ENCODE peak calls at places on chromosome 18, in six cellular contexts. One of them, this sample, is unnamed.
A peak's percentile ranks its signal among the peaks of the same experiment; 100 is the strongest.

GRCh38 chr18:76621184-76621583 is 126.1 kb upstream of the ZNF516 start:
- DNase-seq in B cell: no peak
- DNase-seq in endothelial cell: no peak
- DNase-seq in H1: no peak
- DNase-seq in brain microvascular endothelial cell: no peak
- DNase-seq in epithelial cell of esophagus: peak; percentile 53
- DNase-seq in this sample: no peak

GRCh38 chr18:79617521-79618500 is 61.8 kb upstream of the CTDP1 start:
- DNase-seq in endothelial cell: peak; percentile 9
- DNase-seq in epithelial cell of esophagus: no peak
- DNase-seq in brain microvascular endothelial cell: no peak
- DNase-seq in H1: no peak
- DNase-seq in B cell: no peak
- DNase-seq in this sample: no peak

GRCh38 chr18:36613069-36613468 is 215.7 kb downstream of the TPGS2 start:
- DNase-seq in endothelial cell: no peak
- DNase-seq in epithelial cell of esophagus: no peak
- DNase-seq in B cell: no peak
- DNase-seq in H1: no peak
- DNase-seq in brain microvascular endothelial cell: no peak
- DNase-seq in this sample: no peak

GRCh38 chr18:36974686-36975085 is 145.8 kb downstream of the KIAA1328 start:
- DNase-seq in brain microvascular endothelial cell: no peak
- DNase-seq in B cell: no peak
- DNase-seq in epithelial cell of esophagus: no peak
- DNase-seq in H1: no peak
- DNase-seq in endothelial cell: no peak
- DNase-seq in this sample: no peak

GRCh38 chr18:11518788-11519685 is 90.4 kb upstream of the SLC35G4 start:
- DNase-seq in B cell: no peak
- DNase-seq in endothelial cell: peak; percentile 72
- DNase-seq in brain microvascular endothelial cell: peak; percentile 47
- DNase-seq in H1: peak; percentile 38
- DNase-seq in epithelial cell of esophagus: peak; percentile 44
- DNase-seq in this sample: peak; percentile 67

GRCh38 chr18:13372405-13372995 is 153.9 kb downstream of the LDLRAD4 start:
- DNase-seq in epithelial cell of esophagus: no peak
- DNase-seq in B cell: no peak
- DNase-seq in brain microvascular endothelial cell: no peak
- DNase-seq in endothelial cell: no peak
- DNase-seq in H1: no peak
- DNase-seq in this sample: no peak

GRCh38 chr18:79577451-79578395 is 101.9 kb upstream of the CTDP1 start:
- DNase-seq in brain microvascular endothelial cell: peak; percentile 31
- DNase-seq in endothelial cell: no peak
- DNase-seq in B cell: peak; percentile 24
- DNase-seq in H1: no peak
- DNase-seq in epithelial cell of esophagus: no peak
- DNase-seq in this sample: no peak

GRCh38 chr18:76605341-76605929 is 110.4 kb upstream of the ZNF516 start:
- DNase-seq in B cell: no peak
- DNase-seq in endothelial cell: no peak
- DNase-seq in epithelial cell of esophagus: no peak
- DNase-seq in brain microvascular endothelial cell: no peak
- DNase-seq in H1: no peak
- DNase-seq in this sample: no peak

GRCh38 chr18:36455931-36456330 is 158.4 kb downstream of the FHOD3 start:
- DNase-seq in endothelial cell: no peak
- DNase-seq in epithelial cell of esophagus: no peak
- DNase-seq in H1: no peak
- DNase-seq in B cell: no peak
- DNase-seq in brain microvascular endothelial cell: no peak
- DNase-seq in this sample: no peak

GRCh38 chr18:28961669-28962228 is 784.8 kb upstream of the CDH2 start:
- DNase-seq in endothelial cell: peak; percentile 47
- DNase-seq in B cell: no peak
- DNase-seq in epithelial cell of esophagus: peak; percentile 61
- DNase-seq in H1: peak; percentile 21
- DNase-seq in brain microvascular endothelial cell: peak; percentile 5
- DNase-seq in this sample: peak; percentile 62

GRCh38 chr18:36477776-36478175 is 180.3 kb downstream of the FHOD3 start:
- DNase-seq in B cell: no peak
- DNase-seq in H1: no peak
- DNase-seq in brain microvascular endothelial cell: no peak
- DNase-seq in epithelial cell of esophagus: no peak
- DNase-seq in endothelial cell: no peak
- DNase-seq in this sample: no peak

GRCh38 chr18:24778810-24779418 is 318.5 kb downstream of the HRH4 start:
- DNase-seq in B cell: no peak
- DNase-seq in brain microvascular endothelial cell: no peak
- DNase-seq in H1: no peak
- DNase-seq in endothelial cell: no peak
- DNase-seq in epithelial cell of esophagus: no peak
- DNase-seq in this sample: no peak

GRCh38 chr18:46462523-46462922 is 194.5 kb downstream of the LOXHD1 start:
- DNase-seq in H1: no peak
- DNase-seq in brain microvascular endothelial cell: no peak
- DNase-seq in B cell: no peak
- DNase-seq in epithelial cell of esophagus: no peak
- DNase-seq in endothelial cell: no peak
- DNase-seq in this sample: no peak

GRCh38 chr18:56321470-56321869 is 316.9 kb downstream of the TXNL1 start:
- DNase-seq in B cell: no peak
- DNase-seq in epithelial cell of esophagus: no peak
- DNase-seq in H1: no peak
- DNase-seq in endothelial cell: no peak
- DNase-seq in brain microvascular endothelial cell: no peak
- DNase-seq in this sample: no peak

GRCh38 chr18:9711361-9712129 is 3.4 kb downstream of the RAB31 start:
- DNase-seq in epithelial cell of esophagus: no peak
- DNase-seq in H1: no peak
- DNase-seq in endothelial cell: no peak
- DNase-seq in B cell: peak; percentile 66
- DNase-seq in brain microvascular endothelial cell: no peak
- DNase-seq in this sample: no peak

GRCh38 chr18:48408111-48408726 is 964 bp downstream of the ZBTB7C start:
- DNase-seq in epithelial cell of esophagus: peak; percentile 34
- DNase-seq in brain microvascular endothelial cell: no peak
- DNase-seq in B cell: no peak
- DNase-seq in H1: no peak
- DNase-seq in endothelial cell: peak; percentile 14
- DNase-seq in this sample: no peak

GRCh38 chr18:9719421-9719981 is 11.4 kb downstream of the RAB31 start:
- DNase-seq in H1: no peak
- DNase-seq in epithelial cell of esophagus: peak; percentile 84
- DNase-seq in endothelial cell: no peak
- DNase-seq in brain microvascular endothelial cell: peak; percentile 71
- DNase-seq in B cell: no peak
- DNase-seq in this sample: peak; percentile 94

GRCh38 chr18:6997802-6998201 is 119.8 kb downstream of the LAMA1 start:
- DNase-seq in brain microvascular endothelial cell: no peak
- DNase-seq in B cell: no peak
- DNase-seq in H1: no peak
- DNase-seq in endothelial cell: no peak
- DNase-seq in epithelial cell of esophagus: no peak
- DNase-seq in this sample: no peak

GRCh38 chr18:7002107-7002506 is 115.5 kb downstream of the LAMA1 start:
- DNase-seq in H1: no peak
- DNase-seq in epithelial cell of esophagus: no peak
- DNase-seq in B cell: no peak
- DNase-seq in endothelial cell: no peak
- DNase-seq in brain microvascular endothelial cell: no peak
- DNase-seq in this sample: no peak

GRCh38 chr18:6994719-6995430 is 122.7 kb downstream of the LAMA1 start:
- DNase-seq in B cell: no peak
- DNase-seq in H1: no peak
- DNase-seq in epithelial cell of esophagus: peak; percentile 94
- DNase-seq in brain microvascular endothelial cell: no peak
- DNase-seq in endothelial cell: no peak
- DNase-seq in this sample: peak; percentile 64

DNA sequence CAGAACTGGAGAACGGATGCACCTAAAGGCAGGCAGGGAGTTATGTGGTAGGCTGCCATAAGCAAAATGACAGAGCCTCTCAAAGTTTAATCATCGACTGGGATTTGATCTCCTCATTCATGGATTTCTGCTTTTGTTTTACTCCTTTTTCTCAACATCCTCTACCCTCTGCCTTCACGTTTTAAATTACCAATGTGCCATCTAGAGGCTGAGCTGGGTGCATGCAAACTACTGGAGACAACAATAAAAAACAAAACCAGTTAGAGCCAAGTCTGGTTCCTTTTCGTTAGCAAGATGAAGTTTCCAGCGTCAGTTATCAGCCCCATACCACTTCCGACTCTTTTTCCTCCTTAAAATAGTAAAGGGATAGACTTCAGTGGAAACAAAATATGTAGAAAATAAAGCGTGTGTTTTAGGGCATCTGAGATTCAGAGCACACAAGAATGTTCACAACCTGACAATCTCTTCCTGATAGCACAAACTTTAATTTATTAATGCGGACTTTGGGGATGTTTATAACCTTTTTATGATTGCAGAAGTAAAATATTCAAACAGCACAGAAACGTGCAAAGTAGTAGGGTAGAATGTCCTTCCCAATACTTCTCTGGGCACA is 117.0 kb downstream of the LAMA1 start:
- DNase-seq in brain microvascular endothelial cell: peak; percentile 16
- DNase-seq in B cell: no peak
- DNase-seq in H1: no peak
- DNase-seq in endothelial cell: no peak
- DNase-seq in epithelial cell of esophagus: peak; percentile 56
- DNase-seq in this sample: peak; percentile 42
- TF ChIP-seq CTCF in brain microvascular endothelial cell: peak; percentile 63
- TF ChIP-seq CTCF in B cell: no peak
- TF ChIP-seq CTCF in H1: peak; percentile 64
- TF ChIP-seq CTCF in endothelial cell: no peak
- TF ChIP-seq CTCF in epithelial cell of esophagus: peak; percentile 80
- TF ChIP-seq CTCF in this sample: peak; percentile 40

GRCh38 chr18:2571200-2572143 is at the start of the genes METTL4 and NDC80:
- DNase-seq in B cell: peak; percentile 88
- DNase-seq in endothelial cell: peak; percentile 84
- DNase-seq in H1: peak; percentile 82
- DNase-seq in brain microvascular endothelial cell: peak; percentile 79
- DNase-seq in epithelial cell of esophagus: peak; percentile 90
- DNase-seq in this sample: peak; percentile 89
- TF ChIP-seq CTCF in B cell: no peak
- TF ChIP-seq CTCF in endothelial cell: no peak
- TF ChIP-seq CTCF in H1: no peak
- TF ChIP-seq CTCF in brain microvascular endothelial cell: no peak
- TF ChIP-seq CTCF in epithelial cell of esophagus: no peak
- TF ChIP-seq CTCF in this sample: no peak

GRCh38 chr18:23240609-23240930 is 105.3 kb downstream of the CABLES1 start:
- DNase-seq in B cell: no peak
- DNase-seq in epithelial cell of esophagus: no peak
- DNase-seq in H1: no peak
- DNase-seq in brain microvascular endothelial cell: no peak
- DNase-seq in endothelial cell: no peak
- DNase-seq in this sample: no peak

GRCh38 chr18:23245461-23245860 is 110.2 kb downstream of the CABLES1 start:
- DNase-seq in B cell: no peak
- DNase-seq in endothelial cell: no peak
- DNase-seq in epithelial cell of esophagus: no peak
- DNase-seq in brain microvascular endothelial cell: no peak
- DNase-seq in H1: no peak
- DNase-seq in this sample: no peak

GRCh38 chr18:23239885-23240608 is 104.8 kb downstream of the CABLES1 start:
- DNase-seq in brain microvascular endothelial cell: no peak
- DNase-seq in B cell: no peak
- DNase-seq in H1: no peak
- DNase-seq in endothelial cell: no peak
- DNase-seq in epithelial cell of esophagus: no peak
- DNase-seq in this sample: no peak

GRCh38 chr18:23244431-23244830 is 109.1 kb downstream of the CABLES1 start:
- DNase-seq in B cell: no peak
- DNase-seq in endothelial cell: no peak
- DNase-seq in epithelial cell of esophagus: no peak
- DNase-seq in brain microvascular endothelial cell: no peak
- DNase-seq in H1: no peak
- DNase-seq in this sample: no peak

GRCh38 chr18:23243178-23243577 is 107.9 kb downstream of the CABLES1 start:
- DNase-seq in epithelial cell of esophagus: no peak
- DNase-seq in B cell: no peak
- DNase-seq in H1: no peak
- DNase-seq in endothelial cell: no peak
- DNase-seq in brain microvascular endothelial cell: no peak
- DNase-seq in this sample: no peak
- TF ChIP-seq CTCF in epithelial cell of esophagus: no peak
- TF ChIP-seq CTCF in B cell: no peak
- TF ChIP-seq CTCF in H1: peak; percentile 47
- TF ChIP-seq CTCF in endothelial cell: no peak
- TF ChIP-seq CTCF in brain microvascular endothelial cell: peak; percentile 7
- TF ChIP-seq CTCF in this sample: no peak

DNA sequence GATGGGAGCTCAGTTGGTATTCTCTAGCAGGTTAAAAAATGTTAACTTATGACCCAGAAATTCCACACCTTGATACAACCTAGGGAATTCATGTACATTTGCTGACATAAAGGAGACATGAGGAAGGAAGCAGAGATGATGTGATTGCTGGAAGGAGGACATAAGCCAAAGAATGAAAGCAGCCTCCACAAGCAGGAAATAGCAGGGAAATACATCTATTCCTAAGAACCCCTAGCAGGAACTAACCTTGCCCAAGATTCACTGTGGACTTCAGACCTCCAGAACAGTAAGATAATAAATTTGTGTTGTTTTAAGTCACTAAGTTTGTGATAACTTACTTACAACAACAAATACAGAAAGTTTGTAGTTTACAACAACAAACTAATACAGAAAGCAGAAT is 4.6 kb upstream of the DSG4 start:
- DNase-seq in brain microvascular endothelial cell: no peak
- DNase-seq in endothelial cell: no peak
- DNase-seq in epithelial cell of esophagus: no peak
- DNase-seq in B cell: no peak
- DNase-seq in H1: no peak
- DNase-seq in this sample: no peak
- TF ChIP-seq CTCF in brain microvascular endothelial cell: no peak
- TF ChIP-seq CTCF in endothelial cell: no peak
- TF ChIP-seq CTCF in epithelial cell of esophagus: no peak
- TF ChIP-seq CTCF in B cell: no peak
- TF ChIP-seq CTCF in H1: no peak
- TF ChIP-seq CTCF in this sample: no peak